ENCODE peak calls at places on chromosomes 12 and 14, in six cellular contexts. M is AG04450; H is NCI-H510A treated with DMSO at 0.1 percent for 48 hours; Q is GM04504; Y is central memory CD8-positive, alpha-beta T cell; B is left lobe of liver. V is an unnamed sample.

GRCh38 chr14:100393362-100393761 is 70.2 kb downstream of the SLC25A47 start:
- DNase-seq in Q (no peak), H (no peak), Y (no peak), M (no peak), B (no peak), V (no peak)

GRCh38 chr14:106378191-106378590 is 851.8 kb downstream of the TMEM121 start:
- DNase-seq in Q (no peak), H (no peak), B (no peak), M (no peak), Y (no peak), V (no peak)

GRCh38 chr12:116592116-116592637 is 33.0 kb downstream of the MAP1LC3B2 start:
- DNase-seq in H (peak; percentile 46), M (no peak), Y (no peak), B (no peak), Q (no peak), V (peak; percentile 19)

GRCh38 chr12:39064712-39065111 is 159.3 kb upstream of the CPNE8 start:
- DNase-seq in M (no peak), B (no peak), H (no peak), Y (no peak), Q (no peak), V (no peak)

GRCh38 chr12:21526053-21526452 is at the start of gene SPX:
- DNase-seq in Q (no peak), Y (no peak), M (no peak), B (no peak), H (no peak), V (no peak)

GRCh38 chr12:39441963-39442894 is 691 bp downstream of the KIF21A start:
- DNase-seq in H (peak; percentile 66), Q (no peak), B (peak; percentile 63), Y (peak; percentile 15), M (no peak), V (no peak)

GRCh38 chr12:29516431-29516875 is 19.0 kb upstream of the OVCH1 start:
- DNase-seq in Q (peak; percentile 8), B (no peak), Y (no peak), M (no peak), H (no peak), V (no peak)

GRCh38 chr12:72271401-72271740 is 799 bp upstream of the TRHDE start:
- DNase-seq in M (no peak), Q (no peak), B (no peak), Y (no peak), H (peak; percentile 92), V (peak; percentile 34)

GRCh38 chr12:49825971-49826421 is 2.2 kb downstream of the NCKAP5L start:
- DNase-seq in B (no peak), Y (no peak), Q (no peak), H (no peak), M (no peak), V (no peak)

GRCh38 chr12:93614917-93615596 is 42.6 kb downstream of the SOCS2 start:
- DNase-seq in H (no peak), M (no peak), Q (no peak), B (no peak), Y (no peak), V (peak; percentile 42)

GRCh38 chr12:39605996-39606395 is 13.6 kb downstream of the ABCD2 start:
- DNase-seq in Y (no peak), B (no peak), H (no peak), M (no peak), Q (no peak), V (peak; percentile 65)

GRCh38 chr12:63918788-63919300 is 74.3 kb downstream of the SRGAP1 start:
- DNase-seq in Y (no peak), H (no peak), M (peak; percentile 93), Q (no peak), B (no peak), V (no peak)

GRCh38 chr14:58108717-58109116 is 43.3 kb downstream of the ARMH4 start:
- DNase-seq in M (no peak), Q (no peak), H (no peak), Y (no peak), B (no peak), V (no peak)

GRCh38 chr14:105465209-105466031 is 9.2 kb upstream of the CRIP2 start:
- DNase-seq in H (no peak), B (no peak), Q (no peak), Y (no peak), M (no peak), V (no peak)

GRCh38 chr12:121295746-121296617 is 527 bp downstream of the CAMKK2 start:
- DNase-seq in B (peak; percentile 87), M (no peak), H (no peak), Q (no peak), Y (no peak), V (no peak)

GRCh38 chr12:49092086-49092815 is 2.4 kb downstream of the DHH start:
- DNase-seq in Y (no peak), Q (no peak), M (no peak), H (peak; percentile 3), B (no peak), V (no peak)

GRCh38 chr12:50017047-50017446 is 8.2 kb downstream of the RACGAP1 start:
- DNase-seq in Q (peak; percentile 71), H (no peak), M (peak; percentile 67), B (peak; percentile 51), Y (no peak), V (peak; percentile 79)

GRCh38 chr14:51860164-51860835 is at the start of gene GNG2:
- DNase-seq in M (no peak), H (peak; percentile 42), Q (peak; percentile 64), Y (peak; percentile 67), B (peak; percentile 62), V (no peak)

GRCh38 chr12:29216797-29217583 is 67.9 kb downstream of the FAR2 start:
- DNase-seq in B (no peak), Y (no peak), Q (peak; percentile 20), H (no peak), M (no peak), V (no peak)

GRCh38 chr12:108667349-108667748 is 33.7 kb upstream of the SELPLG start:
- DNase-seq in Q (no peak), M (no peak), H (no peak), Y (no peak), B (no peak), V (no peak)

GRCh38 chr14:54225457-54225856 is 171.3 kb upstream of the CDKN3 start:
- DNase-seq in Y (no peak), Q (no peak), B (no peak), M (no peak), H (no peak), V (no peak)